ENCODE peak calls at places on chromosome 3, in six cellular contexts. One of them, this sample, is unnamed.
A peak's percentile ranks its signal among the peaks of the same experiment; 100 is the strongest.

GRCh38 chr3:130892759-130893239 is 1.1 kb upstream of the ATP2C1 start:
- DNase-seq in SK-N-SH: peak; percentile 70
- DNase-seq in A549: peak; percentile 73
- DNase-seq in HepG2: peak; percentile 76
- DNase-seq in K562: peak; percentile 41
- DNase-seq in GM12878: peak; percentile 64
- DNase-seq in this sample: peak; percentile 79

GRCh38 chr3:13164893-13165492 is 91.8 kb upstream of the IQSEC1 start:
- DNase-seq in K562: no peak
- DNase-seq in SK-N-SH: no peak
- DNase-seq in HepG2: no peak
- DNase-seq in GM12878: no peak
- DNase-seq in A549: no peak
- DNase-seq in this sample: no peak

GRCh38 chr3:47283596-47284364 is 1.0 kb downstream of the KLHL18 start:
- DNase-seq in SK-N-SH: peak; percentile 47
- DNase-seq in HepG2: no peak
- DNase-seq in A549: peak; percentile 7
- DNase-seq in K562: peak; percentile 42
- DNase-seq in GM12878: no peak
- DNase-seq in this sample: no peak

GRCh38 chr3:125212509-125213372 is at the start of gene SLC12A8:
- DNase-seq in GM12878: no peak
- DNase-seq in K562: no peak
- DNase-seq in HepG2: no peak
- DNase-seq in SK-N-SH: peak; percentile 69
- DNase-seq in A549: no peak
- DNase-seq in this sample: no peak

GRCh38 chr3:37985637-37986320 is 4.8 kb upstream of the VILL start:
- DNase-seq in A549: no peak
- DNase-seq in GM12878: no peak
- DNase-seq in SK-N-SH: no peak
- DNase-seq in K562: no peak
- DNase-seq in HepG2: no peak
- DNase-seq in this sample: peak; percentile 35

GRCh38 chr3:183116051-183116614 is 16.8 kb upstream of the MCCC1 start:
- DNase-seq in SK-N-SH: peak; percentile 85
- DNase-seq in GM12878: no peak
- DNase-seq in A549: peak; percentile 64
- DNase-seq in HepG2: peak; percentile 39
- DNase-seq in K562: peak; percentile 69
- DNase-seq in this sample: no peak

GRCh38 chr3:183560607-183561006 is 5.1 kb upstream of the KLHL6 start:
- DNase-seq in A549: no peak
- DNase-seq in HepG2: no peak
- DNase-seq in GM12878: no peak
- DNase-seq in K562: no peak
- DNase-seq in SK-N-SH: no peak
- DNase-seq in this sample: no peak

GRCh38 chr3:178152010-178152409 is 384.2 kb upstream of the KCNMB2 start:
- DNase-seq in HepG2: no peak
- DNase-seq in GM12878: no peak
- DNase-seq in SK-N-SH: no peak
- DNase-seq in K562: no peak
- DNase-seq in A549: no peak
- DNase-seq in this sample: no peak

GRCh38 chr3:30643763-30644462 is 37.5 kb downstream of the TGFBR2 start:
- DNase-seq in K562: no peak
- DNase-seq in A549: no peak
- DNase-seq in SK-N-SH: no peak
- DNase-seq in GM12878: no peak
- DNase-seq in HepG2: no peak
- DNase-seq in this sample: no peak

GRCh38 chr3:180420016-180420415 is 181.9 kb upstream of the TTC14 start:
- DNase-seq in A549: no peak
- DNase-seq in K562: no peak
- DNase-seq in HepG2: no peak
- DNase-seq in GM12878: no peak
- DNase-seq in SK-N-SH: no peak
- DNase-seq in this sample: peak; percentile 53

GRCh38 chr3:8584661-8585060 is 59.9 kb downstream of the SSUH2 start:
- DNase-seq in GM12878: no peak
- DNase-seq in HepG2: no peak
- DNase-seq in A549: no peak
- DNase-seq in K562: no peak
- DNase-seq in SK-N-SH: no peak
- DNase-seq in this sample: no peak

GRCh38 chr3:34016925-34017592 is 218.6 kb downstream of the PDCD6IP start:
- DNase-seq in GM12878: peak; percentile 50
- DNase-seq in HepG2: no peak
- DNase-seq in A549: no peak
- DNase-seq in SK-N-SH: no peak
- DNase-seq in K562: no peak
- DNase-seq in this sample: no peak

GRCh38 chr3:128269796-128270195 is 116.5 kb downstream of the EEFSEC start:
- DNase-seq in K562: no peak
- DNase-seq in SK-N-SH: no peak
- DNase-seq in A549: no peak
- DNase-seq in HepG2: no peak
- DNase-seq in GM12878: no peak
- DNase-seq in this sample: no peak

GRCh38 chr3:12984023-12984823 is 89.0 kb downstream of the IQSEC1 start:
- DNase-seq in K562: peak; percentile 83
- DNase-seq in A549: peak; percentile 83
- DNase-seq in SK-N-SH: peak; percentile 80
- DNase-seq in GM12878: no peak
- DNase-seq in HepG2: peak; percentile 79
- DNase-seq in this sample: peak; percentile 66

GRCh38 chr3:69122398-69122797 is at the start of gene LMOD3:
- DNase-seq in K562: no peak
- DNase-seq in HepG2: no peak
- DNase-seq in A549: no peak
- DNase-seq in SK-N-SH: no peak
- DNase-seq in GM12878: no peak
- DNase-seq in this sample: no peak

GRCh38 chr3:53102601-53103147 is 27.6 kb downstream of the RFT1 start:
- DNase-seq in GM12878: peak; percentile 27
- DNase-seq in K562: peak; percentile 51
- DNase-seq in SK-N-SH: no peak
- DNase-seq in HepG2: no peak
- DNase-seq in A549: no peak
- DNase-seq in this sample: no peak

GRCh38 chr3:156620901-156621300 is 53.5 kb upstream of the TIPARP start:
- DNase-seq in HepG2: no peak
- DNase-seq in A549: no peak
- DNase-seq in GM12878: no peak
- DNase-seq in K562: no peak
- DNase-seq in SK-N-SH: no peak
- DNase-seq in this sample: no peak

GRCh38 chr3:114942773-114943172 is 204.3 kb downstream of the ZBTB20 start:
- DNase-seq in A549: no peak
- DNase-seq in HepG2: no peak
- DNase-seq in GM12878: no peak
- DNase-seq in K562: no peak
- DNase-seq in SK-N-SH: no peak
- DNase-seq in this sample: no peak

GRCh38 chr3:110799236-110799635 is 272.4 kb upstream of the NECTIN3 start:
- DNase-seq in A549: no peak
- DNase-seq in GM12878: no peak
- DNase-seq in K562: no peak
- DNase-seq in SK-N-SH: no peak
- DNase-seq in HepG2: no peak
- DNase-seq in this sample: peak; percentile 30

DNA sequence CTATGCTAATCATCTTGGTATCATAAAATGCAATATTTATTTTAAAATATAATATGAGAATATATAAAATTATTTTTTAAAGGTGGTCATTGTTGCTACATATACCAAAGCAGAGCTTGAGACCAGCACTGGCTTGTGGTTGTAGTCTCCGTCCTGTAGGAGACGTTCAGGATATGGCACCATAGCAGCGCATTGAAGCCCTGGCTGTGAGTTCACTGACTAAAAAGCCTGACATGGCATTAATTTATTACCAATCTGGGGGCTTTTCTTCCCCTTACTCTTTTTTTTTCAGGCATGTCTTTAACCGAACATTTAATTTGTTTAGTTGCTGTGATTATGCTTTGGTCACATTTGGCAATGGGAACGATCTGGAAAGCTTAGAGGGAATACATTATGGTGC is 108.6 kb downstream of the ZIC4 start:
- DNase-seq in HepG2: no peak
- DNase-seq in SK-N-SH: no peak
- DNase-seq in GM12878: no peak
- DNase-seq in K562: no peak
- DNase-seq in A549: no peak
- DNase-seq in this sample: peak; percentile 24
- TF ChIP-seq SMC3 in HepG2: no peak
- TF ChIP-seq SMC3 in SK-N-SH: no peak
- TF ChIP-seq SMC3 in GM12878: no peak
- TF ChIP-seq SMC3 in K562: no peak
- TF ChIP-seq SMC3 in A549: no peak
- TF ChIP-seq SMC3 in this sample: no peak

GRCh38 chr3:36405193-36405592 is 24.9 kb downstream of the STAC start:
- DNase-seq in GM12878: no peak
- DNase-seq in K562: no peak
- DNase-seq in SK-N-SH: no peak
- DNase-seq in HepG2: no peak
- DNase-seq in A549: no peak
- DNase-seq in this sample: no peak

GRCh38 chr3:36401056-36401455 is 20.8 kb downstream of the STAC start:
- DNase-seq in SK-N-SH: no peak
- DNase-seq in GM12878: no peak
- DNase-seq in K562: no peak
- DNase-seq in HepG2: no peak
- DNase-seq in A549: no peak
- DNase-seq in this sample: no peak

GRCh38 chr3:36397856-36398255 is 17.6 kb downstream of the STAC start:
- DNase-seq in A549: no peak
- DNase-seq in GM12878: no peak
- DNase-seq in SK-N-SH: no peak
- DNase-seq in K562: no peak
- DNase-seq in HepG2: no peak
- DNase-seq in this sample: no peak

GRCh38 chr3:36403661-36404060 is 23.4 kb downstream of the STAC start:
- DNase-seq in A549: no peak
- DNase-seq in SK-N-SH: no peak
- DNase-seq in K562: no peak
- DNase-seq in GM12878: no peak
- DNase-seq in HepG2: no peak
- DNase-seq in this sample: no peak

DNA sequence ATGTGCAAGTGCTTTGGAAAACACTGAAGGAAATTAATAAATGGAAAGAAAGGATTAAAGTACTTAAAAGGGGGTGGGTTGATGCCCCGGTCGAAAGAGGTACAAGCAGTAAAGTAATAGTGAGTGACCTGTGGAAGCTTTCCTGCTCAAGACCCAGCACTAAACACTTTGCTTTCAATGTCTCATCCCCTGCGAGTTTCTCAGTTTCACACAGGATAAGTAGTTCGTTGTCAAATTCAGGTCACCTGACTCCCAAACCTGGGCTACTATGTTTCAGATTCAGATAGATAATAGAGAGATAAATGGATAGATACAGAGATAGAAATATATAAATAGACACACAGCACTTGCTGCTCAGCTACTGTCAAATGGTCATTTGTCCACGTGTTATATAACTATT is 19.6 kb downstream of the STAC start:
- DNase-seq in A549: no peak
- DNase-seq in K562: no peak
- DNase-seq in HepG2: no peak
- DNase-seq in GM12878: no peak
- DNase-seq in SK-N-SH: no peak
- DNase-seq in this sample: no peak
- TF ChIP-seq SMC3 in A549: no peak
- TF ChIP-seq SMC3 in K562: no peak
- TF ChIP-seq SMC3 in HepG2: no peak
- TF ChIP-seq SMC3 in GM12878: no peak
- TF ChIP-seq SMC3 in SK-N-SH: no peak
- TF ChIP-seq SMC3 in this sample: no peak

DNA sequence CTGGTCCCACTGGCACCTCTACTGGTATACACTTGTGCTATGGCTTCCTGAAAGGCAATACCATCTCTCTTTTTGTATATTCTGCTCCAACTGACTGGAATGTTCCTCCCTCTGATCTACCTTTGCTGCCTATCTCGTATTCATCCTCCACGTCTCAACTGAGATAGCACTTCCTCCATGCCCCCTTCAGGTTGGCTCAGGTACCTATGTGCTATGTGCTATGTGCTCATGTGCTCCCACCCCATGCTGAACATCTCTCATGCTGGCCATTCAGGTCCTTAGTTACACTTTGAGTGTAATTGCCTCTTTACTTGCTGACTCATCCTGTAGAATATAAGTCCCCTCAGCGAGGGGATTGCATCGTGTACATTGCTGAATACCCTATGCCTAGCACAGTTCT is 156.9 kb downstream of the SOX2 start:
- DNase-seq in K562: no peak
- DNase-seq in SK-N-SH: no peak
- DNase-seq in GM12878: no peak
- DNase-seq in A549: no peak
- DNase-seq in HepG2: no peak
- DNase-seq in this sample: no peak
- TF ChIP-seq SMC3 in K562: no peak
- TF ChIP-seq SMC3 in SK-N-SH: no peak
- TF ChIP-seq SMC3 in GM12878: no peak
- TF ChIP-seq SMC3 in A549: no peak
- TF ChIP-seq SMC3 in HepG2: no peak
- TF ChIP-seq SMC3 in this sample: no peak

DNA sequence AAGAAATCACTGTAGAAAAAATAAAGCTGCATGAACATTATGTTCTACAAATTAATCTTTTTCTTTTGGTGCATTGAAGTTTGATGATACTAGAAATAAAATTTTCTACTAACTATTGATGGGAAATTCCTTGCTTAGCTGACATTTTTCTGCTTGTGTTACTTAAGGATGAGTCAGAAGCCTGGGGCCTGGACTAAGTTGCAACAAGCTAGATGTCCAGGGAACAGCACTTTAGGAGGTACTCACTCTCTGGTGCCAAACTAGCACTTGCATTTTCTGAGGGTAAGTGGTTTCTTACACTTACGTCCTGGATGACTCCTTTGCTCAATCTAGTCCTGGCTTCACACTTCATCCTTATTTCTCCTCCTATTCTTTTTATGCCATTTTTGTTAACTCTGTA is 945.1 kb downstream of the IGSF11 start:
- DNase-seq in A549: no peak
- DNase-seq in SK-N-SH: no peak
- DNase-seq in GM12878: no peak
- DNase-seq in K562: no peak
- DNase-seq in HepG2: no peak
- DNase-seq in this sample: peak; percentile 60
- TF ChIP-seq SMC3 in A549: no peak
- TF ChIP-seq SMC3 in SK-N-SH: no peak
- TF ChIP-seq SMC3 in GM12878: no peak
- TF ChIP-seq SMC3 in K562: no peak
- TF ChIP-seq SMC3 in HepG2: no peak
- TF ChIP-seq SMC3 in this sample: no peak

DNA sequence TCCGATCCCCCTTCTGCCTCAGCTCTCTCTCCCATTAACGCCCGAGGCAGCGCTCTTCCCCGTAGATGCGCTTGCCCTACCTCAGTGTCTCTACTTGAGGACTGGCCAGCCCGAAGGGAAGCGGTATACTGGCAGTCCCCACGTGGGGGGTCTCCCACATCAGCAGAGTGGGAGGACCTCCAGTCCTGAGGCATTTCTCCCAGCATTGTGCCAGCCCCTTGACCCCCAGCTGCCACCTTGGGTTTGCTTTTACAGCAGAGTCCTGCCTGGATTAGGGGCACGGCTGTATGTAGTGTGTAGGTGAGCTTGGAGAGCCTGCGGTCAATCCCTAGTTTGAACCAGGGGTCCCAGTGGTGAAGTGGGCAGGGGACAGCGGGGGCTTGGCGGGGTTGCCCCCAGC is 767 bp downstream of the SEMA3F start:
- DNase-seq in K562: no peak
- DNase-seq in HepG2: no peak
- DNase-seq in GM12878: no peak
- DNase-seq in A549: no peak
- DNase-seq in SK-N-SH: no peak
- DNase-seq in this sample: no peak
- TF ChIP-seq SMC3 in K562: no peak
- TF ChIP-seq SMC3 in HepG2: no peak
- TF ChIP-seq SMC3 in GM12878: no peak
- TF ChIP-seq SMC3 in A549: no peak
- TF ChIP-seq SMC3 in SK-N-SH: no peak
- TF ChIP-seq SMC3 in this sample: no peak

This sample was measured in IMR-90.